ENCODE peak calls at places on chromosomes 2 and 18, in nine cellular contexts. I is PC-9, S is astrocyte of the spinal cord, Y is uterus, D is ovary, W is SK-N-SH, G is AG09319, T is MM.1S, O is progenitor cell of endocrine pancreas. B is an unnamed sample.

GRCh38 chr2:135093685-135094340 is 41.7 kb downstream of the RAB3GAP1 start:
- DNase-seq in I (no peak), S (no peak), Y (no peak), D (no peak), W (no peak), G (no peak), T (no peak), O (no peak), B (no peak)

GRCh38 chr2:16649353-16650286 is 16.0 kb downstream of the CYRIA start:
- DNase-seq in I (no peak), S (no peak), Y (no peak), D (no peak), W (no peak), G (no peak), T (no peak), O (no peak), B (no peak)

GRCh38 chr2:227407601-227408089 is 19.9 kb upstream of the SCYGR1 start:
- DNase-seq in I (peak), S (no peak), Y (no peak), D (no peak), W (no peak), G (no peak), T (no peak), O (no peak), B (no peak)

GRCh38 chr2:171670655-171671054 is 16.6 kb upstream of the DYNC1I2 start:
- DNase-seq in I (no peak), S (no peak), Y (no peak), D (no peak), W (no peak), G (no peak), T (no peak), O (no peak), B (no peak)

GRCh38 chr2:119212139-119212800 is 11.4 kb upstream of the STEAP3 start:
- DNase-seq in I (no peak), S (no peak), Y (no peak), D (peak), W (no peak), G (no peak), T (no peak), O (no peak), B (peak)

GRCh38 chr2:9984217-9984739 is 32.8 kb downstream of the GRHL1 start:
- DNase-seq in I (no peak), S (peak), Y (no peak), D (peak), W (peak), G (no peak), T (peak), O (no peak), B (no peak)

GRCh38 chr2:232420073-232420454 is 13.4 kb downstream of the ALPG start:
- DNase-seq in I (no peak), S (no peak), Y (no peak), D (no peak), W (no peak), G (no peak), T (no peak), O (no peak), B (no peak)

GRCh38 chr2:74440378-74441110 is 1.2 kb downstream of the RTKN start:
- DNase-seq in I (peak), S (peak), Y (peak), D (peak), W (peak), G (no peak), T (peak), O (peak), B (no peak)

GRCh38 chr2:57510704-57511103 is 535.9 kb upstream of the VRK2 start:
- DNase-seq in I (no peak), S (no peak), Y (no peak), D (no peak), W (no peak), G (no peak), T (no peak), O (no peak), B (no peak)

GRCh38 chr2:118791511-118791910 is 55.9 kb downstream of the EN1 start:
- DNase-seq in I (no peak), S (no peak), Y (no peak), D (no peak), W (no peak), G (no peak), T (no peak), O (no peak), B (no peak)

GRCh38 chr2:235051436-235052260 is 99.8 kb downstream of the SH3BP4 start:
- DNase-seq in I (no peak), S (peak), Y (no peak), D (no peak), W (no peak), G (no peak), T (no peak), O (no peak), B (no peak)

GRCh38 chr2:112665113-112665780 is 19.5 kb downstream of the SLC20A1 start:
- DNase-seq in I (peak), S (no peak), Y (no peak), D (no peak), W (no peak), G (no peak), T (no peak), O (no peak), B (no peak)

DNA sequence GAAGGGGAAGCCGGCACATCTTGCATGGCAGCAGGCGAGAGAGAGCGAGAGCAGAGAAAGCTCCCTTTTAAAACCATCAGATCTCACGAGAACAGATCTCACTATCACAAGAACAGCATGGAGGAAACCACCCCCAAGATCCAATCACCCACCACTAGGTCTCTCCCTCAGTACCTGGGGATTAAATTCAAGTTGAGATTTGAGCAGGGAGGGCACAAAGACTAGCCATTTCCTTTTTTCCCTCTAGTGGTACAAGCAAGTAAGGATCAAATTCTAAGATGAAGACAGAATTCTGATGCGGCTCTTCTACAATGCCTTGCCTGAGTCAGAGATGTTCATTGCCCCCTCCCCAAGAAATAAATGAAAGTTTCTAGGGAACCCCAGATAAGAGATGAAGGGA is 45.6 kb upstream of the ANKRD44 start:
- DNase-seq in I (no peak), S (no peak), Y (no peak), D (no peak), W (no peak), G (no peak), T (peak), O (no peak), B (no peak)
- TF ChIP-seq CTCF in I (peak), S (peak), Y (no peak), D (no peak), W (peak), G (peak), T (peak), O (peak), B (peak)

GRCh38 chr18:30446605-30447004 is 595.9 kb downstream of the DSC3 start:
- DNase-seq in I (no peak), S (no peak), Y (no peak), D (no peak), W (no peak), G (no peak), T (no peak), O (no peak), B (no peak)

GRCh38 chr18:30451976-30452375 is 590.6 kb downstream of the DSC3 start:
- DNase-seq in I (no peak), S (no peak), Y (no peak), D (no peak), W (no peak), G (no peak), T (no peak), O (no peak), B (no peak)

GRCh38 chr18:30455741-30456140 is 586.8 kb downstream of the DSC3 start:
- DNase-seq in I (no peak), S (no peak), Y (no peak), D (no peak), W (no peak), G (no peak), T (no peak), O (no peak), B (no peak)

GRCh38 chr18:30454920-30455319 is 587.6 kb downstream of the DSC3 start:
- DNase-seq in I (no peak), S (no peak), Y (no peak), D (no peak), W (no peak), G (no peak), T (no peak), O (no peak), B (no peak)

DNA sequence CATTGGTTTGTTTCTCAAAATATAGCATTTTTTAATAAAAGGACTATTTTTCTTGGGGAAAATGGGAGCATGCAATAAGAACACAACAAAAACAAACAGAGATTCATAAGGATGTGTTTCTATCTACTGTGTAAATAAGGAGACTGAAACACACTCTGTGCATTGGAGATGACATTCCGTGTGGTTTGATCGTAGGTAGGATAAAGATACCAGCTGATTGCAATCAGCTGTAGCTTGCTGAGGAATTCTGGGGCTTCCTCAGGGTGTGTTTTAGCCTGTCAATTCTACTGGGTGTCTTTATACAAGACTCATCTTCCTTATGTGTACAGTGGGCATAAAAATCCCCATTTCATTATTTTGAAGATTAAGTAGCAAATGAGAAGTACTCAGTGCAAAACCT is 591.6 kb downstream of the DSC3 start:
- DNase-seq in I (no peak), S (no peak), Y (no peak), D (no peak), W (no peak), G (no peak), T (no peak), O (no peak), B (no peak)
- TF ChIP-seq CTCF in I (no peak), S (no peak), Y (no peak), D (no peak), W (no peak), G (no peak), T (no peak), O (no peak), B (no peak)

GRCh38 chr2:25878361-25879132 is at the start of gene ASXL2:
- DNase-seq in I (peak), S (peak), Y (peak), D (peak), W (peak), G (peak), T (peak), O (peak), B (peak)
- TF ChIP-seq CTCF in I (no peak), S (no peak), Y (peak), D (no peak), W (peak), G (no peak), T (no peak), O (peak), B (peak)

GRCh38 chr18:6764382-6764781 is 34.9 kb downstream of the ARHGAP28 start:
- DNase-seq in I (no peak), S (no peak), Y (no peak), D (no peak), W (no peak), G (no peak), T (no peak), O (no peak), B (no peak)
- TF ChIP-seq CTCF in I (no peak), S (no peak), Y (no peak), D (no peak), W (no peak), G (no peak), T (no peak), O (no peak), B (no peak)

GRCh38 chr2:55618025-55618648 is 715 bp upstream of the PPP4R3B start:
- DNase-seq in I (peak), S (peak), Y (no peak), D (no peak), W (peak), G (no peak), T (peak), O (no peak), B (no peak)
- TF ChIP-seq CTCF in I (peak), S (no peak), Y (no peak), D (no peak), W (no peak), G (no peak), T (no peak), O (no peak), B (peak)

GRCh38 chr18:52286675-52287074 is 53.3 kb upstream of the DCC start:
- DNase-seq in I (no peak), S (no peak), Y (no peak), D (no peak), W (peak), G (no peak), T (no peak), O (no peak), B (no peak)

GRCh38 chr18:52287151-52287550 is 52.8 kb upstream of the DCC start:
- DNase-seq in I (no peak), S (peak), Y (no peak), D (no peak), W (no peak), G (no peak), T (no peak), O (no peak), B (no peak)

GRCh38 chr18:52283927-52284326 is 56.1 kb upstream of the DCC start:
- DNase-seq in I (no peak), S (no peak), Y (no peak), D (no peak), W (no peak), G (no peak), T (no peak), O (no peak), B (no peak)

GRCh38 chr18:52288403-52289004 is 51.5 kb upstream of the DCC start:
- DNase-seq in I (no peak), S (no peak), Y (no peak), D (no peak), W (peak), G (no peak), T (peak), O (peak), B (no peak)
- TF ChIP-seq CTCF in I (peak), S (peak), Y (no peak), D (no peak), W (peak), G (peak), T (peak), O (peak), B (peak)

DNA sequence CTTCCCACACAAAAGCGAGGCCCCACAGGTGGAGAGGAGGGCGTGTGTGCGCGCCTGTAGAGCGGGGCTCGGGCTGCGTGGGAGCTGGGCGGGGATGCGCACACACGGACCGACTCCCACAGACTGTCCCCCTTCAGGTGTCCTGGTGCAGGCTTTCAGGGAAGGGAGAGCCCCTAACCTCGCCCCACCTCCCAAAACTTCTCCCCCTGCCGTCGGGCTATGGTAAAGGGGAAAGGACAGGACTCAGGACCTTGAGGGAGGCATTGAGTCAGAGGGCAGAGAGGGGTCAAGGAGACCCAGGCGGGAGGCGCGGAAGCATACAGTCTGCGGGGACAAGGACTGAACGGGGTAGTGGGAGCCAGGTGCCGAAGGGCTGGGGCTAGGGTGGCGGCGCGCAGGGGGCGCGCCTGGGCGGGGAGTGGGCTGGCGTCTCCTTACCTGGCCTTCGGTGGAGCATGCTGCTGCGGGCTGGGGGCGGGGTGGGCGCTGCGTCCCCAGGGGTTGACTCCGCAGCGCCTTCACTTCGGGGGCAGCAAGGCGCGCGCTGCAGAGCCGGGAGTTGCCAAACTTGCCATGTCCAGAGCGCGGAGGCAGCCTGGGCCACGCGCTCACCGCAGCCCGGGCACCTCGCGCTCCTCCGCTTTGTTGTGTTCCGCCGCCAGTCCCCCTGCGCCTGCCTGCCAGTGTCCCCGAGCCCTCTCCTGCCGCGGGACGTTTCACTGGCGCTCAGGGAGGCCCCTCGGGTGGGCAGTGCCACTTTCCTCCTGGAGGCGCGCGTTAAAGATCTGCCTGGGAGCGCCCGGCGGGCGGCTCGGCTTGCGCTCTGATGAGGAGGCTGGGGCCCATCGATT is 302.0 kb downstream of the NCKAP5 start:
- DNase-seq in I (no peak), S (peak), Y (no peak), D (peak), W (peak), G (no peak), T (no peak), O (peak), B (no peak)
- TF ChIP-seq CTCF in I (no peak), S (peak), Y (no peak), D (no peak), W (no peak), G (peak), T (no peak), O (peak), B (peak)